ENCODE peak calls at places on chromosomes 3 and 15, in six cellular contexts. O is GM23338, U is GM12878, A is prostate gland, C is K562, I is H1. Z is an unnamed sample. For H3K4me1 and H3K27me3, the result is how much of the 10 kb centered on the place peaks cover.

GRCh38 chr3:58824285-58824684 is 157.7 kb upstream of the FAM3D start:
- DNase-seq in O (peak), U (no peak), A (no peak), C (peak), I (peak), Z (no peak)

GRCh38 chr3:99923873-99924272 is 106.2 kb downstream of the CMSS1 start:
- DNase-seq in O (no peak), U (no peak), A (no peak), C (no peak), I (no peak), Z (no peak)

GRCh38 chr3:183178833-183179549 is 16.5 kb upstream of the LAMP3 start:
- DNase-seq in O (peak), U (no peak), A (peak), C (peak), I (peak), Z (no peak)

GRCh38 chr15:57306305-57306943 is 69.9 kb upstream of the CGNL1 start:
- DNase-seq in O (peak), U (no peak), A (peak), C (peak), I (peak), Z (peak)

GRCh38 chr3:172511783-172512357 is 11.4 kb downstream of the TNFSF10 start:
- DNase-seq in O (no peak), U (peak), A (no peak), C (no peak), I (no peak), Z (no peak)

GRCh38 chr3:78726545-78726944 is 1041.3 kb downstream of the ROBO1 start:
- DNase-seq in O (peak), U (no peak), A (no peak), C (no peak), I (no peak), Z (no peak)

GRCh38 chr15:34984884-34985630 is 3.0 kb downstream of the ZNF770 start:
- DNase-seq in O (no peak), U (no peak), A (no peak), C (no peak), I (no peak), Z (no peak)

GRCh38 chr3:42376397-42376798 is 34.0 kb downstream of the LYZL4 start:
- DNase-seq in O (no peak), U (no peak), A (peak), C (no peak), I (no peak), Z (peak)

GRCh38 chr3:53650424-53650823 is 156.0 kb downstream of the CACNA1D start:
- DNase-seq in O (no peak), U (peak), A (no peak), C (no peak), I (no peak), Z (no peak)

GRCh38 chr15:87123676-87124382 is 1044.2 kb downstream of the AGBL1 start:
- DNase-seq in O (no peak), U (no peak), A (no peak), C (no peak), I (no peak), Z (no peak)

GRCh38 chr3:142894493-142894892 is 5.6 kb upstream of the PCOLCE2 start:
- DNase-seq in O (no peak), U (no peak), A (no peak), C (peak), I (no peak), Z (peak)

GRCh38 chr3:149371001-149371722 is 6.3 kb downstream of the TM4SF1 start:
- DNase-seq in O (peak), U (no peak), A (peak), C (no peak), I (no peak), Z (no peak)

GRCh38 chr3:59791774-59792308 is 742.0 kb upstream of the CFAP20DC start:
- DNase-seq in O (no peak), U (no peak), A (no peak), C (no peak), I (no peak), Z (no peak)

GRCh38 chr15:67838789-67839332 is 984 bp downstream of the RNU6-1 start:
- DNase-seq in O (peak), U (no peak), A (peak), C (no peak), I (peak), Z (no peak)

GRCh38 chr3:28347374-28348285 is 891 bp upstream of the ZCWPW2 start:
- DNase-seq in O (peak), U (no peak), A (no peak), C (peak), I (no peak), Z (no peak)

GRCh38 chr3:151183253-151183652 is 19.8 kb downstream of the GPR171 start:
- DNase-seq in O (no peak), U (no peak), A (no peak), C (no peak), I (no peak), Z (no peak)

GRCh38 chr15:91124155-91124554 is 24.1 kb downstream of the SV2B start:
- DNase-seq in O (peak), U (no peak), A (no peak), C (no peak), I (no peak), Z (no peak)

GRCh38 chr3:174158674-174159073 is 700.5 kb upstream of the NAALADL2 start:
- DNase-seq in O (peak), U (no peak), A (no peak), C (no peak), I (no peak), Z (no peak)

GRCh38 chr3:129605593-129606521 is 619 bp downstream of the PLXND1 start:
- DNase-seq in O (no peak), U (no peak), A (no peak), C (no peak), I (peak), Z (no peak)

GRCh38 chr3:196513697-196514349 is 1.3 kb downstream of the SMCO1 start:
- DNase-seq in O (no peak), U (no peak), A (no peak), C (no peak), I (no peak), Z (no peak)

GRCh38 chr3:49912787-49913375 is 9.2 kb upstream of the MST1R start:
- DNase-seq in O (no peak), U (no peak), A (no peak), C (no peak), I (no peak), Z (no peak)

GRCh38 chr15:28110416-28110975 is 11.4 kb upstream of the OCA2 start:
- DNase-seq in O (no peak), U (no peak), A (no peak), C (no peak), I (peak), Z (no peak)

GRCh38 chr3:43148033-43148432 is 42.2 kb upstream of the POMGNT2 start:
- DNase-seq in O (no peak), U (no peak), A (no peak), C (no peak), I (no peak), Z (no peak)

GRCh38 chr3:70138606-70139005 is 139.1 kb downstream of the SAMMSON start:
- DNase-seq in O (no peak), U (no peak), A (no peak), C (no peak), I (no peak), Z (no peak)

GRCh38 chr15:49847937-49848823 is 227.3 kb downstream of the DTWD1 start:
- DNase-seq in O (no peak), U (no peak), A (no peak), C (no peak), I (no peak), Z (no peak)

GRCh38 chr3:124491875-124492274 is 238.4 kb upstream of the UMPS start:
- DNase-seq in O (no peak), U (no peak), A (no peak), C (no peak), I (no peak), Z (peak)

GRCh38 chr3:185959609-185960517 is 22.0 kb upstream of the TRA2B start:
- DNase-seq in O (no peak), U (no peak), A (peak), C (peak), I (no peak), Z (no peak)

GRCh38 chr3:174132421-174133042 is 726.6 kb upstream of the NAALADL2 start:
- DNase-seq in O (no peak), U (no peak), A (no peak), C (no peak), I (no peak), Z (no peak)

GRCh38 chr15:92880796-92881569 is 19.1 kb upstream of the CHD2 start:
- DNase-seq in O (no peak), U (no peak), A (peak), C (no peak), I (no peak), Z (no peak)

GRCh38 chr15:70525551-70525950 is 237.8 kb downstream of the UACA start:
- DNase-seq in O (no peak), U (no peak), A (no peak), C (no peak), I (peak), Z (no peak)

GRCh38 chr3:192367616-192368015 is 359.7 kb downstream of the FGF12 start:
- DNase-seq in O (no peak), U (no peak), A (no peak), C (no peak), I (no peak), Z (no peak)

GRCh38 chr15:84631706-84632272 is 22.3 kb downstream of the WDR73 start:
- DNase-seq in O (no peak), U (no peak), A (no peak), C (no peak), I (no peak), Z (no peak)

GRCh38 chr3:42097166-42097946 is 6.2 kb downstream of the TRAK1 start:
- DNase-seq in O (no peak), U (no peak), A (no peak), C (no peak), I (no peak), Z (no peak)

GRCh38 chr15:33746203-33746602 is 222.1 kb upstream of the CHRM5 start:
- DNase-seq in O (no peak), U (no peak), A (no peak), C (no peak), I (no peak), Z (peak)

GRCh38 chr15:40471105-40471777 is 457 bp downstream of the CHST14 start:
- DNase-seq in O (peak), U (no peak), A (no peak), C (peak), I (peak), Z (no peak)

GRCh38 chr3:147301781-147302180 is 104.6 kb downstream of the ZIC4 start:
- DNase-seq in O (no peak), U (no peak), A (no peak), C (no peak), I (no peak), Z (no peak)

GRCh38 chr15:67181221-67181639 is 73.2 kb downstream of the AAGAB start:
- DNase-seq in O (no peak), U (no peak), A (no peak), C (no peak), I (no peak), Z (no peak)

DNA sequence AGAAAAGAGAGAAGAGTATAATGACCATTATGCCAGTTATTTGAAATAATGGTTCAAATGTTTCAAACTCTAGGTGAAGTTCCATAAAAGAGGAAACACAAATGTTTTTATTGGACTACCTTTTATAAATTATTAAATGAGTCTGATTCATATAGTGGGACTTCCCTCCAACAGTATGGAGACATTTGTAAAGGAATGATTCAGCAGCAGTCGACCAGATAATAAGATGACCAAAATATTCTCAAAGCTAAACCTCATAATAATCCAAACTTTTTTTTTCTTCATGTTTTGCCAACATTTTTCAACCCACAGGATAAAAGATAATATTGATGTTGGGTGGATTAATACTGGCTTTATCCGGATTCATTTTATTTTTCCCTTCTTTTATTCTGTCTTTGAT is 18.8 kb downstream of the TIPARP start:
- DNase-seq in O (no peak), U (no peak), A (no peak), C (no peak), I (no peak), Z (no peak)
- H3K4me1 ChIP-seq in O (under half), U (under half), A (under half), C (under half), I (under half), Z (under half)

GRCh38 chr3:189772584-189772983 is 141.4 kb downstream of the TP63 start:
- DNase-seq in O (no peak), U (no peak), A (no peak), C (no peak), I (no peak), Z (no peak)

GRCh38 chr3:189776163-189776824 is 145.1 kb downstream of the TP63 start:
- DNase-seq in O (peak), U (no peak), A (no peak), C (no peak), I (no peak), Z (no peak)

GRCh38 chr3:189766416-189766815 is 135.2 kb downstream of the TP63 start:
- DNase-seq in O (peak), U (no peak), A (peak), C (no peak), I (no peak), Z (no peak)

GRCh38 chr3:189773056-189773455 is 141.9 kb downstream of the TP63 start:
- DNase-seq in O (no peak), U (no peak), A (no peak), C (no peak), I (no peak), Z (no peak)

DNA sequence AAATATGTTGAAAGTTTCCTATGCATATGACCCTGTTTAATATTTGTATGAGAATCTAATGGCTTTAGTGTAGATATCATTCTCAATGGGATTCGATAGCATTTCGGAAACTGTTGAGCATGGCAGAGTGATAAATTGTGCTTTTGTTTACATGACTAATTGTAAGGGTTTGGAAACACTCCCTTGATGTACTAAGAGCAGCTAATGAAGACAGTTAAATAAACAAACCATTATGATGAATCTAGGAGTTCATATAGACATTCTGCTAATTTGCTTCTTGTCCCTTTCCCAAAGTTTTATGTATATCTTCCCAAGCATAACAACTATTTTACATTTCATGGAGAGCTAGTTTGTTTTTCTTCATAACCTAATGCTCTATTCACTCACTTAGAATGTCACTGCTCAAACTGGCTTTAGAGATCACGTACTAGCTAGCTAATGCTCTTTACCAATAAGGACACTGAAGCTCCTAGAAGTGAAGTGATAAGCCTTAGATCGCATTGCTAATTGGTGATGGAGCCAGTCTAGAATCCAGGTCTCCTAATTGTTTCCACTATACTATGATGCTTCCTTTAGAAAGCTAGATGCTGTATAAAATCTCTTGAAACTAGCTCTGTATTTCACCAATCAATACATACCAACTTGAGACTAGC is 140.8 kb downstream of the TP63 start:
- DNase-seq in O (no peak), U (no peak), A (no peak), C (no peak), I (no peak), Z (no peak)
- H3K27me3 ChIP-seq in O (half or more), U (under half), A (under half), C (under half), I (under half), Z (under half)

GRCh38 chr3:102174832-102175374 is 259.9 kb upstream of the ZPLD1 start:
- DNase-seq in O (no peak), U (no peak), A (no peak), C (no peak), I (no peak), Z (no peak)
- TF ChIP-seq POLR2AphosphoS5 in O (no peak), U (no peak), A (no peak), C (no peak), I (no peak), Z (no peak)

DNA sequence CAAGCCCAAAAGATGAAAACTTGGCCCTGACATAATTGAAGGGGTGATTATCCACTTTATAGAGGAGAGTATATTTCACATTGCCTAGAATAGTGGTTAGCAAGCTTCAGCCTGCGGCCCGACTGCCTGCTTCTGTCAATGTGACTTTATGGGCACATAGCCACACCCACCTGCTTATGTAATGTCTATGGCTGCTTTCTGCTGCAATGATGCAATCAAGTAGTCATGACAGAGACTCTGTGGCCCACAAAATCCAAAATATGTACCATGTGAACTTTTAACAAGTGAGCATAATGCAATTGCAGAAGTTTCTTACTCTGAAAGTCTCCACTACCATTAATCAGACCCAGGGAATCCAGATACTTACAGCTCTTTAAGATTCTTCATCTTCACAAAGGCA is 103.1 kb downstream of the LRIG1 start:
- DNase-seq in O (no peak), U (no peak), A (no peak), C (no peak), I (no peak), Z (no peak)
- H3K4me1 ChIP-seq in O (under half), U (under half), A (under half), C (under half), I (under half), Z (under half)

GRCh38 chr15:31482122-31482922 is 155.7 kb downstream of the KLF13 start:
- DNase-seq in O (peak), U (no peak), A (no peak), C (no peak), I (no peak), Z (no peak)
- H3K27me3 ChIP-seq in O (under half), U (under half), A (under half), C (under half), I (under half), Z (under half)

DNA sequence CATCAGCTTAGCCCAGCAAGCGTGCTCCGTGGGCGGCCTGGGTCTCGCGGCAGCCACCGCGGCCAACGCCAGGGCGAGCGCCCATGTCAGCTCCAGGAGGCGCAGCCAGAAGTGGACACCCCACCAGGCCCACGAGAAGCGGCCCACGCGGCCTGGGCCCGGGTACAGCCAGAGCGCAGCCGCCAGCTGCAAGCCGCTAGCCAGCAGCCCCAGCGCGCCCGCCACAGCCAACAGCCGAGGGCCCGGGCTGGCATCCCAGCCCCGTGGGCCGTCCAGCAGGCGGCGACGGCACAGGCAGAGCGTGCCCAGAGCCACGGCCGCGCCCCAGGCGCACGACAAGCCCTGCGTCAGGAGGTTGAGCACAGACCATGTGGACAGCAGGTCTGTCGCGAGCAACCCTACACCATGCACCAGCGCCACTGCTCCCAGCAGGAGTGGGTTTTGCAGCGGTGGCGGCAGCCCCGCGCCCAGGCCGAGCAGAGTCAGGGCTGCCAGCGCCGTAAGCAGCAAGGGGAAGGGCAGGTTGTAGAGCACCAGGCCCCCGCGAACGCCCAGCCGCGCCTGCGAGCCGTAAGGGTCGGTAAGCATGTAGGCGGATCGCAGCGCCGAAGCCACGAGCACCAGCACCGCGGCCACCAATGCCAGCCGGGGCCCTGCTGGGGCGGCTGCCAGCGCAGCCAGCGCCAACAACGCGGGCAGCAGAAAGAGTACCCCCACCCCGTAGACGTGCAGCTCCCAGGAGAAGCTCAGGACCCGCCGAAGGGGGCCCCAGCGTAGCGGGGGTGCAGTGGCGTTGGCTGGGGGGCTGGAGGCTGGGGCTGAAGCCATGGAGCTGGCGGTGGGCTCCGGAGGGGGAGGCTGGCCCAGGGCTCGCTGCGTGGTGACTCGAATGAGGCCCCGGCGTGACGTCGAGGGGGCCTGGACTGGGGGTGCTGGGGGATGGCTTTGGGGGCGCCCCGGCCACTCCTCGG is 4.9 kb downstream of the PRRT3 start:
- DNase-seq in O (peak), U (no peak), A (peak), C (no peak), I (peak), Z (no peak)
- TF ChIP-seq POLR2AphosphoS5 in O (peak), U (no peak), A (peak), C (no peak), I (peak), Z (peak)

DNA sequence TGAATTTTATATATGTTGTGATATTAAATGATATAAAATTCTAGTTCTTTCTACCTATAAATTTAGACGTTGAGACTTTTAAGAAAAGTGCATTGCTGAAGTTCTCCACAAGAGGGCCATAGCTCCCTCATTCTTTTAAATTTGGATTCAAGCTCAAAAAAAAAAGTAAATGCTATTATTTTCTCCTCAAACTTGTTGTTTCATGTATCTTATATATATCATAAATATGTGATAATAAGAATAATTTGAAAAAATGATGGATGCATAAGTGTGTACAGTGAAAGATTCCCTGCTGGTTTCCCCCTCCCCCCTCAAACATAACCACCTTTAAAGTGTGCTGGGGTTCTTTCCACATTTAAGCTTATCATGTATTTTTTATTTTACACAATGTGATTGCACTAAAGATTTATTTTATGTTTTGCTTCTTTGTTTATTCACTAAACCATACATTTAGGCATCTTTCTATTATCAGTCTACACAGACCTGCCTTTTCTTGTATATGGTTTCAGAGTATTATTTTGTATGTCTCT is 769.4 kb upstream of the GOLIM4 start:
- DNase-seq in O (peak), U (no peak), A (no peak), C (peak), I (no peak), Z (no peak)
- H3K4me1 ChIP-seq in O (under half), U (under half), A (under half), C (under half), I (under half), Z (under half)

GRCh38 chr15:89501646-89502045 is 5.3 kb upstream of the RHCG start:
- DNase-seq in O (no peak), U (no peak), A (no peak), C (no peak), I (no peak), Z (no peak)
- H3K27me3 ChIP-seq in O (under half), U (under half), A (under half), C (under half), I (under half), Z (under half)

GRCh38 chr3:113654310-113654709 is 42.1 kb downstream of the USF3 start:
- DNase-seq in O (no peak), U (no peak), A (no peak), C (no peak), I (no peak), Z (no peak)
- TF ChIP-seq POLR2AphosphoS5 in O (no peak), U (no peak), A (no peak), C (no peak), I (no peak), Z (no peak)

Z was measured in esophagus muscularis mucosa.